ENCODE peak calls at places on chromosome 3, in four cellular contexts. E is HCT116, O is SK-N-SH, W is K562. Q is an unnamed sample.

GRCh38 chr3:50164056-50164455 is 8.9 kb downstream of the SEMA3F start:
- DNase-seq in E (no peak), W (no peak), O (no peak), Q (no peak)

GRCh38 chr3:139893264-139893962 is 41.6 kb upstream of the CLSTN2 start:
- DNase-seq in O (no peak), E (no peak), W (no peak), Q (no peak)

GRCh38 chr3:149466192-149466591 is 8.3 kb upstream of the TM4SF4 start:
- DNase-seq in E (no peak), W (no peak), O (no peak), Q (no peak)

GRCh38 chr3:53809267-53809666 is 37.0 kb downstream of the CHDH start:
- DNase-seq in O (no peak), W (no peak), E (no peak), Q (no peak)

GRCh38 chr3:38996193-38996592 is 55.6 kb downstream of the SCN11A start:
- DNase-seq in O (no peak), E (no peak), W (no peak), Q (no peak)

GRCh38 chr3:56858331-56858730 is 56.6 kb upstream of the ARHGEF3 start:
- DNase-seq in O (no peak), E (no peak), W (no peak), Q (no peak)

GRCh38 chr3:174295336-174295735 is 563.8 kb upstream of the NAALADL2 start:
- DNase-seq in W (no peak), E (no peak), O (no peak), Q (no peak)

GRCh38 chr3:197749315-197749600 is 425 bp upstream of the FYTTD1 start:
- DNase-seq in W (peak), O (peak), E (peak), Q (peak)

GRCh38 chr3:152811974-152812760 is 22.8 kb upstream of the P2RY1 start:
- DNase-seq in E (no peak), O (no peak), W (no peak), Q (no peak)

GRCh38 chr3:69058180-69058946 is 6.2 kb upstream of the TMF1 start:
- DNase-seq in W (no peak), O (no peak), E (no peak), Q (no peak)

GRCh38 chr3:147943265-147943945 is 534.2 kb downstream of the ZIC1 start:
- DNase-seq in E (peak), O (no peak), W (no peak), Q (no peak)

GRCh38 chr3:175672119-175672689 is 813.1 kb downstream of the NAALADL2 start:
- DNase-seq in E (no peak), W (no peak), O (peak), Q (peak)

GRCh38 chr3:160921020-160921635 is 165.1 kb downstream of the PPM1L start:
- DNase-seq in O (peak), E (peak), W (peak), Q (peak)

GRCh38 chr3:65412591-65412990 is 626.1 kb downstream of the MAGI1 start:
- DNase-seq in E (no peak), O (no peak), W (no peak), Q (peak)

GRCh38 chr3:13346481-13347389 is 73.4 kb downstream of the NUP210 start:
- DNase-seq in E (no peak), W (no peak), O (peak), Q (peak)

GRCh38 chr3:107660316-107660976 is 137.7 kb downstream of the BBX start:
- DNase-seq in W (no peak), E (peak), O (peak), Q (peak)

GRCh38 chr3:46856576-46857471 is 6.4 kb downstream of the MYL3 start:
- DNase-seq in E (no peak), O (no peak), W (no peak), Q (no peak)

GRCh38 chr3:29582310-29582709 is 301.4 kb downstream of the RBMS3 start:
- DNase-seq in O (peak), E (no peak), W (no peak), Q (no peak)

GRCh38 chr3:44772099-44772442 is 10.5 kb downstream of the KIF15 start:
- DNase-seq in O (no peak), E (no peak), W (no peak), Q (peak)

GRCh38 chr3:136904746-136905145 is 42.7 kb downstream of the NCK1 start:
- DNase-seq in O (no peak), W (no peak), E (no peak), Q (no peak)

GRCh38 chr3:113287818-113288648 is 76.7 kb downstream of the BOC start:
- DNase-seq in O (peak), W (peak), E (peak), Q (peak)

GRCh38 chr3:136141296-136141785 is 54.8 kb downstream of the MSL2 start:
- DNase-seq in O (no peak), W (no peak), E (no peak), Q (no peak)

GRCh38 chr3:110894574-110894973 is 177.0 kb upstream of the NECTIN3 start:
- DNase-seq in W (no peak), E (no peak), O (no peak), Q (peak)

GRCh38 chr3:108897883-108898282 is 55.8 kb downstream of the GUCA1C start:
- DNase-seq in E (no peak), W (no peak), O (no peak), Q (no peak)

GRCh38 chr3:124986153-124987143 is 51.9 kb upstream of the MUC13 start:
- DNase-seq in O (peak), W (peak), E (peak), Q (peak)
- TF ChIP-seq JUND in O (peak), W (no peak), E (peak), Q (no peak)

GRCh38 chr3:188365978-188366698 is 212.2 kb downstream of the LPP start:
- DNase-seq in E (no peak), O (no peak), W (no peak), Q (no peak)
- TF ChIP-seq JUND in E (no peak), O (no peak), W (no peak), Q (no peak)

GRCh38 chr3:122092460-122093165 is 37.5 kb downstream of the CD86 start:
- DNase-seq in O (no peak), E (peak), W (peak), Q (no peak)
- TF ChIP-seq JUND in O (no peak), E (no peak), W (no peak), Q (no peak)

DNA sequence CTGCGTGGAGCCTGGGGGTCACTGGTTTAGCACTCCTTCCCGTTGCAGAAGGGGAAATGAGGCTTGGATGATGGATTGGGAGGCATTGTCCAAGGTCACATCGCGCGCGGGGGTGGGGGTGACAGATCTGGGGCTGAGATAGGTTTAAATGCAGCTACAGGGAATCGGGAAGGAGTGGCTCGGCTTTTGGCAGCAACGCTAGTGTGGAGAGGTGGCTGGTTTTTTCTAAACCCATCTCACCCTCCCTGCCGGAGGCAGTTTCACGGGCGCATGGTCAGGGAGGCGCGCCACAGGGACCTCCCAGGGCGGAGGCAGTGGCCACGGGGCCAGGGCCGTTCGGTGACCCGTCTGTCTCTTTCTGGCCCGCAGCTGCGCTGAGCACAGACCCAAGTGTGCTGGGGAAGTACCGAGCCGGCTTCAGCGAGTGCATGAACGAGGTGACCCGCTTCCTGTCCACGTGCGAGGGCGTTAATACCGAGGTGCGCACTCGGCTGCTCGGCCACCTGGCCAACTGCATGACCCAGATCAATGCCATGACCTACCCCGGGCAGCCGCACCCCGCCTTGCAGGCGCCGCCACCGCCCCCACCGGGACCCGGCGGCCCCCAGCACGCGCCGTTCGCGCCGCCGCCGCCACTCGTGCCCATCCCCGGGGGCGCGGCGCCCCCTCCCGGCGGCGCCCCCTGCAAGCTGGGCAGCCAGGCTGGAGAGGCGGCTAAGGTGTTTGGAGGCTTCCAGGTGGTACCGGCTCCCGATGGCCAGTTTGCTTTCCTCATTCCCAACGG is 1.6 kb downstream of the HES1 start:
- DNase-seq in W (peak), E (no peak), O (peak), Q (peak)
- TF ChIP-seq JUND in W (no peak), E (no peak), O (no peak), Q (no peak)

DNA sequence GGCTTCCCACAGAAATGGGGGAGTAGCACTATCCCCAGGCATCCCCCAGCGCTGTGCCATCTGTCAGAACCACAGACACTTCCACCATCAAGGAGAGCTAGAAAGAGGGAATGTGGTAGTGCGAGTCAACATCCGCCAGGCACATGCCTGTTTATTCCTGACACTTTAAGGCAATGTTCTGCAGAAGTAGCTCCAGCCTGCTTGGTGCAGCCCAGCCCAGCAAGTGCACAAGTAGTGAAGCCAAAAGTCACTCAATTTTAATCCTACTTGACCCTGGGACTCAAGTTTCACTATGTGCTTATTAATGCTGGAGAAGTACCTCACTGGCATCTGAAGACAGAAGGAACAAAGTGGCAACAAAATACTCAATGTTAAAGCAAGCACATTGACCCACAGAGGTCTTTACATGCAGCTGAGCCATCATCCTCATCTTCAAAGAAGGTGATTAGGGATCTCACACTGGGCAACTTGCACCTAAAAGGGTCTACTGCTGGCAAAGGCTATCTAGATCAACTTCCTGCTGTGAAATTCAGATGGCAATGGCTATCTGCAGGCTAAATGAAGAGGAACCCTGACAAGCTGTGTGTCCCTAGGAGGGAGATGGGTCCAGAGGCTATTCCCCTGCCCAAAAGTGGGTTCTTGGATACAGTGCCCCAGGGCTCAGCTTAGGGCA is 61.4 kb upstream of the CLDN18 start:
- DNase-seq in O (no peak), W (no peak), E (no peak), Q (no peak)
- TF ChIP-seq JUND in O (no peak), W (no peak), E (no peak), Q (no peak)

GRCh38 chr3:41489205-41489604 is 289.9 kb downstream of the CTNNB1 start:
- DNase-seq in O (no peak), W (no peak), E (no peak), Q (no peak)

GRCh38 chr3:41485484-41485883 is 286.2 kb downstream of the CTNNB1 start:
- DNase-seq in W (no peak), E (no peak), O (no peak), Q (no peak)

GRCh38 chr3:41488501-41488900 is 289.2 kb downstream of the CTNNB1 start:
- DNase-seq in O (no peak), E (no peak), W (no peak), Q (no peak)

DNA sequence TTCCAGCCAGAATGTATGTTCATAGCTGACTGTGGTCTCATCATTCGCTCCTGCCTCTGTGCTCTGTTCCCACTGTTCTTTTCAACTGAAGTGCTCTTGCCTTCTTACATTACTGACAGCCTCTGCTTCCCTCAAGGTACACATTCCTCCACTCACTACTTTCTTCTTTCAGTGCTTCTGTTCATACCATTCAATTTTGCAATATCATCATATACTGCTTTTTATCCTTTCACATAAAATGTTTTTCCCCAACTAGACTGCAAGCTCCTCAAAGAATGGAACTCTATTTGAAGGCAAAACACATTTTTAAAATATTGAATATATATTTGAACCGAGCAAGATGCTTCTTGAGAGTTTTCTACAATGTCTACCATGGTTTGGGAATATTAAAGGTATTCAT is 291.1 kb downstream of the CTNNB1 start:
- DNase-seq in W (no peak), O (no peak), E (no peak), Q (no peak)
- TF ChIP-seq JUND in W (no peak), O (no peak), E (no peak), Q (no peak)

GRCh38 chr3:8442993-8443670 is 58.5 kb upstream of the LMCD1 start:
- DNase-seq in W (no peak), O (peak), E (no peak), Q (no peak)

GRCh38 chr3:8445861-8446260 is 55.8 kb upstream of the LMCD1 start:
- DNase-seq in O (no peak), E (no peak), W (no peak), Q (no peak)

GRCh38 chr3:8444883-8445282 is 56.7 kb upstream of the LMCD1 start:
- DNase-seq in E (no peak), O (no peak), W (no peak), Q (no peak)

GRCh38 chr3:8441969-8442559 is 59.6 kb upstream of the LMCD1 start:
- DNase-seq in W (peak), E (peak), O (peak), Q (peak)

DNA sequence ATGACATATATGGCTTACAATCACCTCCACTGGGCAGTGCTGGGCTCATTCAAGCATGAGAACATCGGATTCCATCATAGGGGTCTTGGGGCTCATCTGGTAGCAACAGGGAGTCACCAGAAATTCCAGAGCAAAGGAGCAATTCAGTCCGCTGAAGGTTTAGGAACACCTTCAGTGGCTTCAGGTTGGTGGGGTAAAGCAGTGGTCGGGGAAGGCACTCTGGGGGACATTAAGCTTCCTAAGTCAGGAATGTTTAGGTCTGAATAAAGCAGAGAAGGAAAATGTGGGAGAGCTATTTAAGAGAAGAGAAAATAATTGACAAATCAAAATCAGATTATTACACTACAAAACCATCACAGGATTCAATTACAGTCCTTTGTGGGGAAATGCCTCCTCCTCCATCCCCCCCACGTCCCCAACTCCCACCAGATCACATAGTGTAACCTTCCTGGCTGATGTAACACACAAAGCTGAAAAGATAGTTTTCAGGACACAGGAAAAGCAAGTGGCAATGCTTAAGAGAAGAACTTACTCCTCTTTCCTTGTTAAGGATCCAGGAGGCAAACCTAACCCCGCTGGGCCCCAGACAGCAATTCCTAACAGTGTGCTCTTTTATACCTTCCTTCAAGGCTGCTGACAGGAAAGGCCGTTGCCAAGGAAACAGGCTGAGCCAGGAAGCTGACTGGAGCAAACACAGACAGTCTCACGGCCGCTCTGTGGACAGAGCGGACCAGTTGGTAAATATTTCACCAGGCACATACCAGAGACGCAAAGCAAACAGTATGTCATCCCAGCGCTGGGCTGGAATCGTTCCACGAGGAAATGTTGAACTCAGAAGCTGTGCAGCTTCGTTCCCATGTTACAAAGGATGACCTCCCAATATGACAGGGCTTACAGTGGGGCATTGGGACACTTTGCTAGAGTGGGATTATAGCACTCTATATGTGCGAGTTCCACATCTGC is 57.5 kb upstream of the LMCD1 start:
- DNase-seq in W (no peak), O (peak), E (peak), Q (peak)
- TF ChIP-seq JUND in W (no peak), O (peak), E (no peak), Q (peak)

GRCh38 chr3:142648950-142649349 is 52.8 kb downstream of the PLS1 start:
- DNase-seq in E (no peak), W (no peak), O (no peak), Q (no peak)

GRCh38 chr3:142652826-142653292 is 56.7 kb downstream of the PLS1 start:
- DNase-seq in O (no peak), W (peak), E (no peak), Q (no peak)

GRCh38 chr3:142649996-142650693 is 54.0 kb downstream of the PLS1 start:
- DNase-seq in E (no peak), O (no peak), W (no peak), Q (no peak)

GRCh38 chr3:142647856-142648255 is 51.7 kb downstream of the PLS1 start:
- DNase-seq in W (no peak), E (peak), O (no peak), Q (no peak)

DNA sequence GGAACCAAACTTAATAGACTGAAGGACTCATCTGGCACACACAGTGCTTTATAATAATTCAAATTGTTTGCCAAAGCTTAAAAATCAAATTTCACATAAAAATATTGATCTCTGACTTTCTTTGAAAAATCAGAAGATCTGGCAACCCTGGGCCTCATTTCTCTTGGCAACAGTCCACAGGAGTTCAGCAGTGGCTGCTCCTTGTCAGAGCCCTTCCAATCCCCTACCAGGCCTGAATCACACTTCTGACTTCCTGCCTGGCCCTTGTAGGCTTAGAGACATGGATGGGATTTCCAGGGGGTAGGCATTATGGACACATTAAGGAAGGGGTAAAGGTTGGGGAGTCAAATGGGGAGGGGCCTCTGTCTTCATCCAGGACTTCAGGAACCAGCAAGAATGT is 55.5 kb downstream of the PLS1 start:
- DNase-seq in E (no peak), O (no peak), W (no peak), Q (no peak)
- TF ChIP-seq JUND in E (no peak), O (no peak), W (no peak), Q (no peak)

GRCh38 chr3:184771748-184772147 is 40.2 kb upstream of the VPS8 start:
- DNase-seq in O (peak), W (no peak), E (no peak), Q (no peak)

GRCh38 chr3:184769771-184770170 is 42.2 kb upstream of the VPS8 start:
- DNase-seq in W (no peak), E (no peak), O (no peak), Q (no peak)

GRCh38 chr3:184772667-184773272 is 39.2 kb upstream of the VPS8 start:
- DNase-seq in W (no peak), E (no peak), O (no peak), Q (no peak)

GRCh38 chr3:184771158-184771730 is 40.7 kb upstream of the VPS8 start:
- DNase-seq in E (no peak), O (no peak), W (no peak), Q (no peak)

DNA sequence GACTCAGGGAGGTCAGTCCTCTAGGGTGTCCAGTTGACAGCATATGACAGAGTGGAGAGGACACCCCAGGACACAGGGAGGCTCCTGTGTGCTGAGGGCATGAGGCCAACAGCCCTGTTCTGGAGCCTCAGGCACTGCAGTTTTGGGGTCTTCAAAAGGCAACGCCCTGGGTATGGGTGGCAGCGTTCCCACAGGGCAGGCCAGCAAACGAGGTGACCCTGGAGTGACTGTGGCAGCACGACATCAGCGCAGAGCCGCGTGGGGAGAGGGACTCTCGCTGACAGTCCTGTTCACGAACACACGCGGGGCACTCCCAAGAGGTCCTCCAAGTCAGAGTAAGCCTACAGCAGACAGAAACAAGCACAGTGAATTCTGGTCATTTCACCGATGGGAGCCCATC is 41.4 kb upstream of the VPS8 start:
- DNase-seq in W (no peak), O (no peak), E (no peak), Q (no peak)
- TF ChIP-seq JUND in W (no peak), O (no peak), E (no peak), Q (no peak)